ENCODE peak calls at places on chromosomes 12 and 14, in eight cellular contexts. One of them, this sample, is unnamed.

GRCh38 chr12:110262442-110263388 is 18.3 kb upstream of the ATP2A2 start:
- DNase-seq in BE2C: no peak
- DNase-seq in astrocyte of the cerebellum: no peak
- DNase-seq in GM13976: no peak
- DNase-seq in AG09309: no peak
- DNase-seq in GM20000: no peak
- DNase-seq in RWPE1: no peak
- DNase-seq in ascending aorta: no peak
- DNase-seq in this sample: no peak

GRCh38 chr12:65615091-65615490 is 209.2 kb upstream of the HMGA2 start:
- DNase-seq in BE2C: no peak
- DNase-seq in astrocyte of the cerebellum: peak
- DNase-seq in GM13976: no peak
- DNase-seq in AG09309: peak
- DNase-seq in GM20000: no peak
- DNase-seq in RWPE1: no peak
- DNase-seq in ascending aorta: no peak
- DNase-seq in this sample: no peak

GRCh38 chr12:24069532-24070395 is 120.3 kb upstream of the SOX5 start:
- DNase-seq in BE2C: no peak
- DNase-seq in astrocyte of the cerebellum: no peak
- DNase-seq in GM13976: no peak
- DNase-seq in AG09309: no peak
- DNase-seq in GM20000: no peak
- DNase-seq in RWPE1: no peak
- DNase-seq in ascending aorta: no peak
- DNase-seq in this sample: no peak

GRCh38 chr14:68979722-68980552 is 835 bp upstream of the ACTN1 start:
- DNase-seq in BE2C: peak
- DNase-seq in astrocyte of the cerebellum: no peak
- DNase-seq in GM13976: no peak
- DNase-seq in AG09309: no peak
- DNase-seq in GM20000: peak
- DNase-seq in RWPE1: peak
- DNase-seq in ascending aorta: no peak
- DNase-seq in this sample: no peak

GRCh38 chr12:119225454-119225853 is 46.7 kb downstream of the HSPB8 start:
- DNase-seq in BE2C: no peak
- DNase-seq in astrocyte of the cerebellum: no peak
- DNase-seq in GM13976: no peak
- DNase-seq in AG09309: no peak
- DNase-seq in GM20000: no peak
- DNase-seq in RWPE1: no peak
- DNase-seq in ascending aorta: no peak
- DNase-seq in this sample: no peak

GRCh38 chr14:69786628-69787027 is 10.4 kb downstream of the SLC10A1 start:
- DNase-seq in BE2C: no peak
- DNase-seq in astrocyte of the cerebellum: no peak
- DNase-seq in GM13976: no peak
- DNase-seq in AG09309: no peak
- DNase-seq in GM20000: no peak
- DNase-seq in RWPE1: no peak
- DNase-seq in ascending aorta: no peak
- DNase-seq in this sample: no peak

GRCh38 chr12:113310489-113310888 is 24.4 kb downstream of the SLC8B1 start:
- DNase-seq in BE2C: no peak
- DNase-seq in astrocyte of the cerebellum: no peak
- DNase-seq in GM13976: no peak
- DNase-seq in AG09309: no peak
- DNase-seq in GM20000: no peak
- DNase-seq in RWPE1: no peak
- DNase-seq in ascending aorta: no peak
- DNase-seq in this sample: no peak

GRCh38 chr12:14408208-14408607 is 42.7 kb downstream of the ATF7IP start:
- DNase-seq in BE2C: no peak
- DNase-seq in astrocyte of the cerebellum: no peak
- DNase-seq in GM13976: no peak
- DNase-seq in AG09309: no peak
- DNase-seq in GM20000: no peak
- DNase-seq in RWPE1: no peak
- DNase-seq in ascending aorta: no peak
- DNase-seq in this sample: no peak

GRCh38 chr12:53049582-53050318 is at the start of gene TNS2:
- DNase-seq in BE2C: peak
- DNase-seq in astrocyte of the cerebellum: no peak
- DNase-seq in GM13976: no peak
- DNase-seq in AG09309: no peak
- DNase-seq in GM20000: no peak
- DNase-seq in RWPE1: peak
- DNase-seq in ascending aorta: no peak
- DNase-seq in this sample: no peak

GRCh38 chr12:93723568-93723930 is 46.4 kb downstream of the CRADD start:
- DNase-seq in BE2C: no peak
- DNase-seq in astrocyte of the cerebellum: no peak
- DNase-seq in GM13976: no peak
- DNase-seq in AG09309: no peak
- DNase-seq in GM20000: no peak
- DNase-seq in RWPE1: no peak
- DNase-seq in ascending aorta: no peak
- DNase-seq in this sample: no peak

GRCh38 chr12:107362960-107363359 is 269.6 kb upstream of the CRY1 start:
- DNase-seq in BE2C: no peak
- DNase-seq in astrocyte of the cerebellum: no peak
- DNase-seq in GM13976: no peak
- DNase-seq in AG09309: no peak
- DNase-seq in GM20000: no peak
- DNase-seq in RWPE1: no peak
- DNase-seq in ascending aorta: no peak
- DNase-seq in this sample: no peak

GRCh38 chr14:103847954-103848719 is 762 bp upstream of the PPP1R13B start:
- DNase-seq in BE2C: peak
- DNase-seq in astrocyte of the cerebellum: no peak
- DNase-seq in GM13976: peak
- DNase-seq in AG09309: no peak
- DNase-seq in GM20000: no peak
- DNase-seq in RWPE1: no peak
- DNase-seq in ascending aorta: no peak
- DNase-seq in this sample: no peak

GRCh38 chr14:35940291-35940690 is 114.2 kb downstream of the BRMS1L start:
- DNase-seq in BE2C: no peak
- DNase-seq in astrocyte of the cerebellum: no peak
- DNase-seq in GM13976: no peak
- DNase-seq in AG09309: no peak
- DNase-seq in GM20000: peak
- DNase-seq in RWPE1: no peak
- DNase-seq in ascending aorta: no peak
- DNase-seq in this sample: no peak

GRCh38 chr12:111792155-111792876 is 25.6 kb downstream of the ALDH2 start:
- DNase-seq in BE2C: peak
- DNase-seq in astrocyte of the cerebellum: no peak
- DNase-seq in GM13976: no peak
- DNase-seq in AG09309: no peak
- DNase-seq in GM20000: no peak
- DNase-seq in RWPE1: no peak
- DNase-seq in ascending aorta: no peak
- DNase-seq in this sample: no peak

DNA sequence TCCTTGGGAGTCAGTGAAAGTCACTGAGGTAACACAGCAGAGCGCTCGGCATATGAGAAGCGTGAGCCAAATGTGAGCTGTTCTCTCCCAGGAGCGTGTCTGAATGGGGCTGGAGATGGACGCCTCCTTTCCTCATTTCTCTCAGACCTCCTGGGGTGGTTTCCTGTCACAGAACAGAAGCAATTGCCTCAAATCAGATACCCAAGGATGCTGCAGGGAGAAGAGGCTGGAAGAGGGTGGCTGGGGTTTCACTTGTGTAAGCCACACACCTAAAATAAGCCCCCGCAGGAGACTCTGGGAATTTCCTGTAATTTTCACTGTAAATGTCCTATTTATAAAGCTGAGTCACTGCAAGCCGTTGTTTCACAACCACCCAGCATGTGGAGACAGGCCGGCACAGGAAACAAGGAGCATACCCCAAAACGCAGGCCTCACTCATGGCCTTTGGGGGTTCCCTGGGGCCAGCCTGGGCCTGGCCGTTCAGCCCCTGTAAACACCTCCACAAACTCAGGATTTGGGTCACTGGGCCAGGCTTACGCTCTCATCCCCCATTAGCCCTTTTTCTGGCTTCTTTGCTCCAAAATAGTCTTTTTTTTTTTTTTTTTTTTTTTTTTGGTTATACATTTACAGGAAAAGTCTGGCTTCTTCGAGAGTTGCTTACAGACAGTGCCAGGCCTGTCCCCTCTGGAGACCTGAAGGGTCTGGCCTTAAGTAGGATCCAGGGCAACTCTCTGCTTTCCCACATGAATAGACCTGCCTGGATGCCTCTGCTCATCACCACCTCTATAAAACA is 55.3 kb downstream of the VCPKMT start:
- DNase-seq in BE2C: peak
- DNase-seq in astrocyte of the cerebellum: peak
- DNase-seq in GM13976: peak
- DNase-seq in AG09309: peak
- DNase-seq in GM20000: peak
- DNase-seq in RWPE1: peak
- DNase-seq in ascending aorta: peak
- DNase-seq in this sample: peak
- TF ChIP-seq CTCF in BE2C: peak
- TF ChIP-seq CTCF in astrocyte of the cerebellum: peak
- TF ChIP-seq CTCF in GM13976: no peak
- TF ChIP-seq CTCF in AG09309: no peak
- TF ChIP-seq CTCF in GM20000: no peak
- TF ChIP-seq CTCF in RWPE1: no peak
- TF ChIP-seq CTCF in ascending aorta: peak
- TF ChIP-seq CTCF in this sample: no peak

GRCh38 chr12:1666685-1667162 is 24.1 kb upstream of the ADIPOR2 start:
- DNase-seq in BE2C: no peak
- DNase-seq in astrocyte of the cerebellum: no peak
- DNase-seq in GM13976: no peak
- DNase-seq in AG09309: no peak
- DNase-seq in GM20000: no peak
- DNase-seq in RWPE1: no peak
- DNase-seq in ascending aorta: no peak
- DNase-seq in this sample: no peak

GRCh38 chr12:1663440-1664132 is 27.3 kb upstream of the ADIPOR2 start:
- DNase-seq in BE2C: no peak
- DNase-seq in astrocyte of the cerebellum: no peak
- DNase-seq in GM13976: no peak
- DNase-seq in AG09309: no peak
- DNase-seq in GM20000: no peak
- DNase-seq in RWPE1: no peak
- DNase-seq in ascending aorta: no peak
- DNase-seq in this sample: no peak

GRCh38 chr12:1668833-1669543 is 21.9 kb upstream of the ADIPOR2 start:
- DNase-seq in BE2C: no peak
- DNase-seq in astrocyte of the cerebellum: no peak
- DNase-seq in GM13976: no peak
- DNase-seq in AG09309: no peak
- DNase-seq in GM20000: no peak
- DNase-seq in RWPE1: no peak
- DNase-seq in ascending aorta: no peak
- DNase-seq in this sample: no peak

GRCh38 chr12:1665366-1665765 is 25.5 kb upstream of the ADIPOR2 start:
- DNase-seq in BE2C: no peak
- DNase-seq in astrocyte of the cerebellum: no peak
- DNase-seq in GM13976: no peak
- DNase-seq in AG09309: no peak
- DNase-seq in GM20000: no peak
- DNase-seq in RWPE1: no peak
- DNase-seq in ascending aorta: no peak
- DNase-seq in this sample: no peak

GRCh38 chr12:1666215-1666614 is 24.7 kb upstream of the ADIPOR2 start:
- DNase-seq in BE2C: no peak
- DNase-seq in astrocyte of the cerebellum: no peak
- DNase-seq in GM13976: no peak
- DNase-seq in AG09309: no peak
- DNase-seq in GM20000: no peak
- DNase-seq in RWPE1: no peak
- DNase-seq in ascending aorta: no peak
- DNase-seq in this sample: no peak
- TF ChIP-seq CTCF in BE2C: no peak
- TF ChIP-seq CTCF in astrocyte of the cerebellum: no peak
- TF ChIP-seq CTCF in GM13976: no peak
- TF ChIP-seq CTCF in AG09309: no peak
- TF ChIP-seq CTCF in GM20000: no peak
- TF ChIP-seq CTCF in RWPE1: no peak
- TF ChIP-seq CTCF in ascending aorta: no peak
- TF ChIP-seq CTCF in this sample: no peak

GRCh38 chr14:55578511-55578910 is 1.5 kb upstream of the KTN1 start:
- DNase-seq in BE2C: no peak
- DNase-seq in astrocyte of the cerebellum: no peak
- DNase-seq in GM13976: no peak
- DNase-seq in AG09309: no peak
- DNase-seq in GM20000: no peak
- DNase-seq in RWPE1: no peak
- DNase-seq in ascending aorta: no peak
- DNase-seq in this sample: no peak

GRCh38 chr14:55582741-55583140 is 2.7 kb downstream of the KTN1 start:
- DNase-seq in BE2C: no peak
- DNase-seq in astrocyte of the cerebellum: no peak
- DNase-seq in GM13976: peak
- DNase-seq in AG09309: no peak
- DNase-seq in GM20000: peak
- DNase-seq in RWPE1: no peak
- DNase-seq in ascending aorta: no peak
- DNase-seq in this sample: peak

GRCh38 chr14:55579724-55580400 is at the start of gene KTN1:
- DNase-seq in BE2C: peak
- DNase-seq in astrocyte of the cerebellum: no peak
- DNase-seq in GM13976: peak
- DNase-seq in AG09309: no peak
- DNase-seq in GM20000: peak
- DNase-seq in RWPE1: peak
- DNase-seq in ascending aorta: peak
- DNase-seq in this sample: peak

GRCh38 chr14:55580401-55581010 is 499 bp downstream of the KTN1 start:
- DNase-seq in BE2C: peak
- DNase-seq in astrocyte of the cerebellum: no peak
- DNase-seq in GM13976: peak
- DNase-seq in AG09309: no peak
- DNase-seq in GM20000: peak
- DNase-seq in RWPE1: no peak
- DNase-seq in ascending aorta: no peak
- DNase-seq in this sample: peak

GRCh38 chr14:55581011-55581806 is 1.2 kb downstream of the KTN1 start:
- DNase-seq in BE2C: peak
- DNase-seq in astrocyte of the cerebellum: no peak
- DNase-seq in GM13976: peak
- DNase-seq in AG09309: no peak
- DNase-seq in GM20000: peak
- DNase-seq in RWPE1: peak
- DNase-seq in ascending aorta: no peak
- DNase-seq in this sample: peak
- TF ChIP-seq CTCF in BE2C: no peak
- TF ChIP-seq CTCF in astrocyte of the cerebellum: no peak
- TF ChIP-seq CTCF in GM13976: no peak
- TF ChIP-seq CTCF in AG09309: no peak
- TF ChIP-seq CTCF in GM20000: no peak
- TF ChIP-seq CTCF in RWPE1: no peak
- TF ChIP-seq CTCF in ascending aorta: peak
- TF ChIP-seq CTCF in this sample: no peak

GRCh38 chr12:85923767-85924331 is 49.8 kb downstream of the NTS start:
- DNase-seq in BE2C: no peak
- DNase-seq in astrocyte of the cerebellum: peak
- DNase-seq in GM13976: peak
- DNase-seq in AG09309: peak
- DNase-seq in GM20000: peak
- DNase-seq in RWPE1: peak
- DNase-seq in ascending aorta: no peak
- DNase-seq in this sample: no peak

GRCh38 chr12:85920324-85920947 is 46.3 kb downstream of the NTS start:
- DNase-seq in BE2C: no peak
- DNase-seq in astrocyte of the cerebellum: peak
- DNase-seq in GM13976: peak
- DNase-seq in AG09309: no peak
- DNase-seq in GM20000: peak
- DNase-seq in RWPE1: peak
- DNase-seq in ascending aorta: no peak
- DNase-seq in this sample: peak
- TF ChIP-seq CTCF in BE2C: peak
- TF ChIP-seq CTCF in astrocyte of the cerebellum: no peak
- TF ChIP-seq CTCF in GM13976: peak
- TF ChIP-seq CTCF in AG09309: no peak
- TF ChIP-seq CTCF in GM20000: peak
- TF ChIP-seq CTCF in RWPE1: peak
- TF ChIP-seq CTCF in ascending aorta: peak
- TF ChIP-seq CTCF in this sample: peak